ENCODE peak calls at places on chromosome 22, in four cellular contexts. Z, V, I and F are unnamed samples.

GRCh38 chr22:31448382-31448781 is 41.3 kb downstream of the EIF4ENIF1 start:
- DNase-seq in Z (no peak), V (no peak), I (no peak), F (no peak)

GRCh38 chr22:45069925-45070324 is 60.1 kb upstream of the PHF21B start:
- DNase-seq in Z (no peak), V (no peak), I (no peak), F (no peak)

GRCh38 chr22:41561788-41562187 is 978 bp downstream of the CSDC2 start:
- DNase-seq in Z (no peak), V (no peak), I (no peak), F (no peak)

GRCh38 chr22:50138036-50138435 is 32.5 kb upstream of the PANX2 start:
- DNase-seq in Z (no peak), V (no peak), I (no peak), F (no peak)

GRCh38 chr22:36356708-36357694 is 30.8 kb downstream of the MYH9 start:
- DNase-seq in Z (no peak), V (peak; percentile 53), I (no peak), F (no peak)

GRCh38 chr22:20728523-20729190 is 45.3 kb upstream of the SERPIND1 start:
- DNase-seq in Z (no peak), V (no peak), I (no peak), F (no peak)

GRCh38 chr22:25402501-25403283 is 161.8 kb upstream of the GRK3 start:
- DNase-seq in Z (no peak), V (no peak), I (no peak), F (no peak)

GRCh38 chr22:29795663-29796062 is 28.5 kb downstream of the UQCR10 start:
- DNase-seq in Z (no peak), V (no peak), I (no peak), F (no peak)

GRCh38 chr22:24950272-24950902 is 2.1 kb upstream of the KIAA1671 start:
- DNase-seq in Z (no peak), V (no peak), I (no peak), F (no peak)

GRCh38 chr22:45612451-45612901 is 59.2 kb upstream of the ATXN10 start:
- DNase-seq in Z (peak; percentile 9), V (no peak), I (peak; percentile 62), F (peak; percentile 34)

GRCh38 chr22:23075050-23075449 is 4.7 kb downstream of the GNAZ start:
- DNase-seq in Z (no peak), V (no peak), I (no peak), F (no peak)

GRCh38 chr22:35275580-35275979 is 18.3 kb downstream of the HMGXB4 start:
- DNase-seq in Z (no peak), V (no peak), I (no peak), F (no peak)